ENCODE peak calls at places on chromosomes 5 and 9, in nine cellular contexts. S is body of pancreas; I is T-helper 1 cell; F is GM20000; K is stimulated activated CD4-positive, alpha-beta T cell treated with anti-CD3 and anti-CD28 coated beads, Interleukin-2, amount 100 ng/mL, for 48 hours; T is neuronal stem cell; O is hepatocyte; Q is retina; D is neural crest cell. A is an unnamed sample.

GRCh38 chr9:90838098-90838497 is 36.5 kb downstream of the SYK start:
- DNase-seq in S (no peak), I (no peak), F (no peak), K (no peak), T (no peak), O (no peak), Q (no peak), D (no peak), A (no peak)

GRCh38 chr5:83721878-83722779 is 1.5 kb upstream of the HAPLN1 start:
- DNase-seq in S (peak), I (no peak), F (peak), K (no peak), T (peak), O (peak), Q (peak), D (peak), A (no peak)

GRCh38 chr9:14423816-14424261 is 109.9 kb upstream of the NFIB start:
- DNase-seq in S (no peak), I (no peak), F (no peak), K (no peak), T (no peak), O (no peak), Q (peak), D (no peak), A (no peak)

GRCh38 chr5:51829226-51829625 is 446.0 kb downstream of the ISL1 start:
- DNase-seq in S (no peak), I (no peak), F (no peak), K (no peak), T (no peak), O (no peak), Q (no peak), D (no peak), A (no peak)

GRCh38 chr5:139638736-139639618 is 9.2 kb upstream of the CXXC5 start:
- DNase-seq in S (no peak), I (no peak), F (peak), K (no peak), T (no peak), O (peak), Q (peak), D (no peak), A (no peak)

GRCh38 chr5:158814521-158814920 is 285.2 kb downstream of the EBF1 start:
- DNase-seq in S (no peak), I (no peak), F (no peak), K (no peak), T (no peak), O (no peak), Q (no peak), D (no peak), A (no peak)

GRCh38 chr5:160421625-160422258 is at the start of gene PTTG1:
- DNase-seq in S (peak), I (peak), F (peak), K (peak), T (peak), O (peak), Q (peak), D (peak), A (peak)

GRCh38 chr5:94976863-94977262 is 308.0 kb downstream of the MCTP1 start:
- DNase-seq in S (no peak), I (no peak), F (no peak), K (no peak), T (no peak), O (no peak), Q (no peak), D (no peak), A (no peak)

GRCh38 chr9:134709512-134710270 is 68.1 kb downstream of the COL5A1 start:
- DNase-seq in S (no peak), I (no peak), F (no peak), K (no peak), T (no peak), O (peak), Q (no peak), D (no peak), A (no peak)

GRCh38 chr5:149656576-149657182 is 73.4 kb upstream of the PPARGC1B start:
- DNase-seq in S (peak), I (no peak), F (peak), K (peak), T (peak), O (peak), Q (no peak), D (no peak), A (peak)

GRCh38 chr5:121189569-121190305 is 661.9 kb upstream of the FTMT start:
- DNase-seq in S (no peak), I (no peak), F (no peak), K (no peak), T (no peak), O (peak), Q (no peak), D (no peak), A (no peak)

GRCh38 chr5:34957857-34958690 is 28.7 kb downstream of the DNAJC21 start:
- DNase-seq in S (no peak), I (no peak), F (peak), K (no peak), T (peak), O (peak), Q (peak), D (peak), A (no peak)

GRCh38 chr5:74040811-74041491 is 415.0 kb downstream of the ARHGEF28 start:
- DNase-seq in S (no peak), I (no peak), F (no peak), K (no peak), T (no peak), O (no peak), Q (no peak), D (no peak), A (no peak)

GRCh38 chr5:95142145-95142544 is 142.7 kb downstream of the MCTP1 start:
- DNase-seq in S (no peak), I (no peak), F (no peak), K (no peak), T (no peak), O (no peak), Q (no peak), D (no peak), A (no peak)

GRCh38 chr9:99264070-99264469 is 42.0 kb downstream of the SEC61B start:
- DNase-seq in S (no peak), I (no peak), F (no peak), K (no peak), T (no peak), O (no peak), Q (no peak), D (no peak), A (no peak)

GRCh38 chr9:36146666-36147065 is 10.1 kb downstream of the GLIPR2 start:
- DNase-seq in S (no peak), I (no peak), F (no peak), K (no peak), T (no peak), O (no peak), Q (no peak), D (no peak), A (no peak)

GRCh38 chr9:21110708-21111576 is 30.7 kb downstream of the IFNW1 start:
- DNase-seq in S (no peak), I (peak), F (peak), K (no peak), T (peak), O (peak), Q (peak), D (peak), A (peak)

GRCh38 chr9:115278241-115279035 is 160.5 kb upstream of the TNC start:
- DNase-seq in S (no peak), I (no peak), F (peak), K (no peak), T (peak), O (no peak), Q (no peak), D (no peak), A (no peak)

GRCh38 chr5:142669479-142669878 is 16.4 kb downstream of the FGF1 start:
- DNase-seq in S (no peak), I (no peak), F (no peak), K (no peak), T (no peak), O (no peak), Q (no peak), D (no peak), A (no peak)

GRCh38 chr5:83922699-83923098 is 202.0 kb upstream of the HAPLN1 start:
- DNase-seq in S (no peak), I (no peak), F (no peak), K (no peak), T (no peak), O (no peak), Q (no peak), D (no peak), A (no peak)

GRCh38 chr9:87786876-87787275 is 61.0 kb downstream of the CTSL start:
- DNase-seq in S (no peak), I (no peak), F (no peak), K (no peak), T (no peak), O (no peak), Q (no peak), D (no peak), A (no peak)

GRCh38 chr5:52661903-52662302 is 125.8 kb upstream of the ITGA1 start:
- DNase-seq in S (no peak), I (no peak), F (no peak), K (no peak), T (no peak), O (no peak), Q (no peak), D (no peak), A (no peak)

GRCh38 chr9:111691686-111692329 is 30.4 kb downstream of the GNG10 start:
- DNase-seq in S (no peak), I (no peak), F (peak), K (no peak), T (peak), O (peak), Q (no peak), D (no peak), A (no peak)

GRCh38 chr5:57066921-57067914 is 106.6 kb upstream of the GPBP1 start:
- DNase-seq in S (no peak), I (no peak), F (no peak), K (no peak), T (no peak), O (no peak), Q (no peak), D (no peak), A (no peak)

GRCh38 chr5:149760700-149761187 is 30.6 kb downstream of the PPARGC1B start:
- DNase-seq in S (no peak), I (no peak), F (no peak), K (no peak), T (no peak), O (no peak), Q (peak), D (no peak), A (no peak)

GRCh38 chr5:20305463-20305862 is 317.5 kb upstream of the CDH18 start:
- DNase-seq in S (no peak), I (no peak), F (no peak), K (no peak), T (no peak), O (no peak), Q (no peak), D (no peak), A (no peak)

GRCh38 chr9:134807726-134808125 is 72.9 kb upstream of the FCN2 start:
- DNase-seq in S (no peak), I (no peak), F (no peak), K (no peak), T (no peak), O (peak), Q (no peak), D (no peak), A (no peak)

A was measured in iPS DF 19.7.